ENCODE peak calls at places on chromosomes 1 and 21, in five cellular contexts. N, D, U, W and Q are unnamed samples.
A peak's percentile ranks its signal among the peaks of the same experiment; 100 is the strongest.

GRCh38 chr1:39081266-39082139 is 55.4 kb downstream of the NDUFS5 start:
- DNase-seq in N (peak; percentile 56), D (peak; percentile 77), U (peak; percentile 74), W (peak; percentile 89), Q (peak; percentile 47)

GRCh38 chr1:159960721-159961381 is 6.8 kb upstream of the SLAMF9 start:
- DNase-seq in N (no peak), D (no peak), U (no peak), W (no peak), Q (no peak)

GRCh38 chr21:36721817-36722216 is 22.9 kb downstream of the SIM2 start:
- DNase-seq in N (no peak), D (no peak), U (no peak), W (no peak), Q (no peak)

GRCh38 chr1:217703326-217703725 is 72.2 kb downstream of the SPATA17 start:
- DNase-seq in N (no peak), D (no peak), U (no peak), W (no peak), Q (no peak)

GRCh38 chr21:42426876-42427480 is 23.3 kb downstream of the UBASH3A start:
- DNase-seq in N (no peak), D (no peak), U (no peak), W (no peak), Q (no peak)

GRCh38 chr1:246428542-246429308 is 78.4 kb downstream of the SMYD3 start:
- DNase-seq in N (no peak), D (no peak), U (no peak), W (no peak), Q (no peak)

GRCh38 chr1:200182701-200183100 is 155.2 kb downstream of the NR5A2 start:
- DNase-seq in N (no peak), D (no peak), U (no peak), W (no peak), Q (no peak)

GRCh38 chr1:103353391-103353790 is 172.1 kb upstream of the RNPC3 start:
- DNase-seq in N (no peak), D (no peak), U (no peak), W (no peak), Q (no peak)

GRCh38 chr1:21857142-21857839 is 45.2 kb downstream of the LDLRAD2 start:
- DNase-seq in N (no peak), D (no peak), U (no peak), W (no peak), Q (no peak)

GRCh38 chr1:67134692-67135091 is at the start of gene C1orf141:
- DNase-seq in N (no peak), D (peak; percentile 53), U (no peak), W (no peak), Q (no peak)

GRCh38 chr1:169110691-169111447 is 4.4 kb downstream of the ATP1B1 start:
- DNase-seq in N (no peak), D (no peak), U (no peak), W (peak; percentile 38), Q (no peak)

GRCh38 chr1:115283681-115284146 is 54.3 kb downstream of the NGF start:
- DNase-seq in N (no peak), D (no peak), U (no peak), W (no peak), Q (no peak)

GRCh38 chr1:16120411-16120810 is 35.5 kb downstream of the EPHA2 start:
- DNase-seq in N (no peak), D (peak; percentile 46), U (peak; percentile 66), W (peak; percentile 36), Q (no peak)

GRCh38 chr1:107480548-107480947 is 339.7 kb downstream of the NTNG1 start:
- DNase-seq in N (no peak), D (no peak), U (no peak), W (peak; percentile 85), Q (no peak)

GRCh38 chr1:204089044-204089751 is 16.3 kb downstream of the SOX13 start:
- DNase-seq in N (no peak), D (peak; percentile 59), U (no peak), W (no peak), Q (no peak)

GRCh38 chr1:219446288-219446687 is 166.6 kb downstream of the ZC3H11B start:
- DNase-seq in N (no peak), D (no peak), U (no peak), W (no peak), Q (no peak)

GRCh38 chr1:89262643-89263042 is 10.0 kb downstream of the GBP5 start:
- DNase-seq in N (no peak), D (no peak), U (no peak), W (no peak), Q (no peak)

GRCh38 chr1:89545264-89546038 is 20.8 kb downstream of the LRRC8B start:
- DNase-seq in N (no peak), D (no peak), U (peak; percentile 77), W (no peak), Q (no peak)

GRCh38 chr1:52674497-52675384 is 23.4 kb downstream of the COA7 start:
- DNase-seq in N (no peak), D (no peak), U (peak; percentile 79), W (no peak), Q (no peak)

GRCh38 chr1:39936724-39937491 is 18.0 kb upstream of the MFSD2A start:
- DNase-seq in N (no peak), D (no peak), U (no peak), W (no peak), Q (no peak)

GRCh38 chr1:167501513-167502191 is 16.7 kb downstream of the CD247 start:
- DNase-seq in N (no peak), D (peak; percentile 42), U (no peak), W (no peak), Q (no peak)

GRCh38 chr1:115838805-115839705 is 1.9 kb downstream of the NHLH2 start:
- DNase-seq in N (peak; percentile 22), D (peak; percentile 83), U (no peak), W (peak; percentile 55), Q (no peak)

GRCh38 chr1:171254859-171255258 is 6.6 kb downstream of the FMO1 start:
- DNase-seq in N (no peak), D (no peak), U (no peak), W (no peak), Q (no peak)
- TF ChIP-seq TAF1 in N (no peak), D (no peak), U (no peak), W (no peak), Q (no peak)

DNA sequence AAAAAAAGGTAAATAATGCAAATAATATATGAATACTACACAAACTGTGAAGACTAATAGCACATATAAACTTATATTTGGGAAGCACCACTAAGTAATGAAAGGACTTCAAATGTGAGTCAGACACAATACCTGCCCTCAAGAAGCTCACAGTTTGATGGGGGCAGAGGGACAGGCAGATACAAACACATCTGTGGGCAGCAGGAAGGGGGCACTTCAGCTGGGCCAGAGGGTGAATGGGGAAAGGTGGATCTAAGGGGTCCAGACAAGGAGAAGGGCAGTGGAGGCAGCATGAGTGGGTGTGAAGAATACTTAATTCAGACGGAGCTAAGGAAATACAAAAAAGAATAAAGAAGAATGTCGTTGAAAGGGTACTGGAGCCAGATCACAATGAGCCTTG is 114.2 kb downstream of the TGFBR3 start:
- DNase-seq in N (no peak), D (no peak), U (no peak), W (no peak), Q (no peak)
- TF ChIP-seq POLR2AphosphoS5 in N (no peak), D (no peak), U (no peak), W (no peak), Q (no peak)

GRCh38 chr1:201184734-201185453 is 5.7 kb upstream of the IGFN1 start:
- DNase-seq in N (no peak), D (peak; percentile 51), U (peak; percentile 34), W (peak; percentile 77), Q (no peak)

GRCh38 chr1:201183728-201184127 is 6.9 kb upstream of the IGFN1 start:
- DNase-seq in N (no peak), D (no peak), U (no peak), W (no peak), Q (no peak)

GRCh38 chr1:201184307-201184706 is 6.3 kb upstream of the IGFN1 start:
- DNase-seq in N (no peak), D (no peak), U (no peak), W (no peak), Q (no peak)

GRCh38 chr1:201186212-201186611 is 4.4 kb upstream of the IGFN1 start:
- DNase-seq in N (no peak), D (no peak), U (no peak), W (no peak), Q (no peak)

DNA sequence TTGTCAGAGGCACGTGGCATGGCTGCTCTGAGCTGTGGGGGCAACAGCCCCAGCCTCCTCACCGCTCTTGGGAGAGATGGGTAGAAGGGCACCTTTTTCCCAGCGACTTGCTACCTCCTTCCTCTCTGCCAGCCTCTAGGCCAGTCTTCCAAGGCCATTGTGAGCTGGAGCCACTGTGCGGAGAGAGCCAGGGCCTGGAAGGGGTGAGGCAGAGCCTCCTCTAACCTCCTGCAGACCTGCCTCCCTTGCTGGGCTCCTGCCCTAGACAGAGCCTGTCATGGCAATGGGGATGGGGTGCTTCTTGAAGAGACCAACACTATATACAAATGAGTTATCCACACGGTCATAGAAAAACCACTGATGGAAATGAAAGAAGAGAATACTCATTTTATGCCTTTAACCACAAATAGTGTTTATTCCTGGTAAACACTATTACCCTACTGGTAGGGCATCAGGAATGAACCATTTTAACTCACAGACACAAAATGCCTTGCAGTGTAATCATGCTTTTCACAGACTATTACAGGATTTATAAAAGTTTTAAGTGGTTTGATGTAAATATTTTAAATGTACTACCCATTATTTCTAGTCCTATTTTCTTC is 5.0 kb upstream of the IGFN1 start:
- DNase-seq in N (no peak), D (no peak), U (no peak), W (no peak), Q (no peak)
- TF ChIP-seq TAF1 in N (no peak), D (no peak), U (no peak), W (no peak), Q (no peak)

DNA sequence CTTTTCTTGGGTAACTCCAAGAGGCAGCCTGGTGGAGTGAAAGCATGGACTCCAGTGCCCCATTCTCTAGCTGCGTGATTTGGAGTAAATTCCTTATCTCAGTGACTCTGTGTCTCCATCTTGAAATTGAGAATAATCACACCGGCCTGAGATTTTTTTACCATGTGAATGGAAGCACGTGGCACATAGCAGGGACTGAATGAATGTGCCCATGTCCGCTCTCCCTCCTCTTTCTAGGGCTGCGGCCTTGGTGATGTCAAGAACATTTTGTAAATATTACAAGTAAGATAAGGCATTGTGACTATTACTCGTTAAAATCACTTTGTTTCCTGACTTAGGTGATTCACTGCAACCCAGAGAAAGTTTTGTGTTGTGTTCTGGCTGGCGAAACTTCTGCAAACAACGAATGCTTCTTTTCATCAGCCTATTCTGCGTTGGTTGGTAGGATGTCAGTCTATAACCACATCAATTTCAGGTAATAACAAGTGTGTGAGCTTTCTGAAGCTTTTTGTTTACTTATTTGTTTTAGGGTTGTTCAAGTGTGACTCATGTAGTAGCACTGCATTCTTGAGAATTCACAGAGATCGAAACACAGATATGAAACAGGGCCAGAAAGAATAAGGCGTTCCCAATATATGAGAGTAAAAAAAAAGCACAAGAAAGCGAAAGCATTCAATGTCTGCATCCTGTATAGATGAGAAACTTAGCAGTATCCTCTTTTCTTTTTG is 135.7 kb upstream of the SLC45A1 start:
- DNase-seq in N (no peak), D (no peak), U (no peak), W (no peak), Q (no peak)
- TF ChIP-seq POLR2AphosphoS5 in N (no peak), D (no peak), U (no peak), W (no peak), Q (no peak)

GRCh38 chr1:61496501-61496900 is 228.4 kb downstream of the TM2D1 start:
- DNase-seq in N (no peak), D (no peak), U (no peak), W (no peak), Q (no peak)
- TF ChIP-seq TAF1 in N (no peak), D (no peak), U (no peak), W (no peak), Q (no peak)

GRCh38 chr21:31030367-31031106 is 7.7 kb downstream of the KRTAP19-8 start:
- DNase-seq in N (no peak), D (no peak), U (no peak), W (no peak), Q (no peak)
- TF ChIP-seq POLR2AphosphoS5 in N (no peak), D (no peak), U (no peak), W (no peak), Q (no peak)

GRCh38 chr1:112358798-112359408 is 37.1 kb upstream of the CTTNBP2NL start:
- DNase-seq in N (peak; percentile 16), D (peak; percentile 82), U (peak; percentile 57), W (peak; percentile 56), Q (peak; percentile 20)
- TF ChIP-seq TAF1 in N (no peak), D (no peak), U (no peak), W (no peak), Q (no peak)